ENCODE peak calls at places on chromosomes 13 and 19, in five cellular contexts. S is germinal center; M is A549; R is CD8-positive, alpha-beta memory T cell; A is central memory CD4-positive, alpha-beta T cell. P is an unnamed sample.

GRCh38 chr13:73365240-73365639 is 306.4 kb downstream of the KLF5 start:
- DNase-seq in S (no peak), M (peak; percentile 71), R (no peak), A (no peak), P (no peak)

GRCh38 chr19:50719566-50719965 is at the start of gene SHANK1:
- DNase-seq in S (no peak), M (no peak), R (no peak), A (no peak), P (peak; percentile 18)

GRCh38 chr13:79445968-79446645 is 34.8 kb upstream of the NDFIP2 start:
- DNase-seq in S (no peak), M (no peak), R (no peak), A (no peak), P (no peak)

GRCh38 chr13:43363156-43363918 is 340.0 kb downstream of the DNAJC15 start:
- DNase-seq in S (no peak), M (no peak), R (no peak), A (no peak), P (peak; percentile 78)

GRCh38 chr13:105370011-105370645 is 1165.3 kb downstream of the EFNB2 start:
- DNase-seq in S (no peak), M (no peak), R (no peak), A (no peak), P (peak; percentile 34)

GRCh38 chr13:75685239-75685697 is 49.1 kb downstream of the LMO7 start:
- DNase-seq in S (no peak), M (peak; percentile 52), R (no peak), A (no peak), P (peak; percentile 89)

GRCh38 chr19:1700733-1701663 is 48.6 kb upstream of the TCF3 start:
- DNase-seq in S (no peak), M (no peak), R (no peak), A (no peak), P (no peak)

GRCh38 chr19:49859838-49860715 is 7.3 kb downstream of the PNKP start:
- DNase-seq in S (no peak), M (no peak), R (no peak), A (no peak), P (no peak)

GRCh38 chr13:64640002-64640401 is 2590.1 kb downstream of the PCDH9 start:
- DNase-seq in S (no peak), M (peak; percentile 47), R (no peak), A (no peak), P (no peak)

GRCh38 chr13:72808917-72809500 is 27.1 kb downstream of the PIBF1 start:
- DNase-seq in S (peak; percentile 14), M (peak; percentile 9), R (peak; percentile 11), A (peak; percentile 3), P (peak; percentile 4)

GRCh38 chr19:46985532-46986415 is 33.9 kb upstream of the NPAS1 start:
- DNase-seq in S (no peak), M (no peak), R (no peak), A (no peak), P (no peak)

GRCh38 chr13:28566891-28567290 is 72.0 kb upstream of the FLT1 start:
- DNase-seq in S (no peak), M (no peak), R (no peak), A (no peak), P (no peak)

GRCh38 chr13:32515246-32515645 is 23.3 kb downstream of the N4BP2L2 start:
- DNase-seq in S (no peak), M (peak; percentile 26), R (no peak), A (no peak), P (no peak)

GRCh38 chr13:35694549-35695233 is 218.2 kb upstream of the MAB21L1 start:
- DNase-seq in S (no peak), M (no peak), R (no peak), A (no peak), P (no peak)

GRCh38 chr19:5142725-5143097 is 173.8 kb downstream of the KDM4B start:
- DNase-seq in S (no peak), M (no peak), R (no peak), A (no peak), P (no peak)

GRCh38 chr13:31008400-31009115 is 76.1 kb downstream of the TEX26 start:
- DNase-seq in S (no peak), M (no peak), R (no peak), A (no peak), P (no peak)

GRCh38 chr19:40466219-40467006 is at the start of gene SPTBN4:
- DNase-seq in S (peak; percentile 18), M (no peak), R (no peak), A (no peak), P (no peak)

GRCh38 chr13:47126432-47126831 is 229.6 kb upstream of the HTR2A start:
- DNase-seq in S (no peak), M (no peak), R (no peak), A (no peak), P (peak; percentile 43)

GRCh38 chr19:50383307-50383851 is 768 bp upstream of the POLD1 start:
- DNase-seq in S (no peak), M (no peak), R (no peak), A (no peak), P (no peak)

GRCh38 chr13:95783747-95784146 is 106.8 kb downstream of the DNAJC3 start:
- DNase-seq in S (no peak), M (no peak), R (no peak), A (no peak), P (no peak)

GRCh38 chr13:110108348-110109139 is 198.4 kb downstream of the COL4A1 start:
- DNase-seq in S (no peak), M (peak; percentile 84), R (no peak), A (no peak), P (peak; percentile 90)

GRCh38 chr13:46663644-46664043 is 110.7 kb downstream of the LRCH1 start:
- DNase-seq in S (no peak), M (no peak), R (no peak), A (no peak), P (no peak)

GRCh38 chr19:16373539-16373938 is 48.9 kb downstream of the KLF2 start:
- DNase-seq in S (no peak), M (no peak), R (no peak), A (no peak), P (no peak)

GRCh38 chr19:56138069-56138468 is 3.0 kb upstream of the ZNF444 start:
- DNase-seq in S (no peak), M (no peak), R (no peak), A (no peak), P (no peak)

GRCh38 chr13:107650081-107650701 is 565.1 kb downstream of the LIG4 start:
- DNase-seq in S (peak; percentile 2), M (peak; percentile 27), R (no peak), A (no peak), P (peak; percentile 18)

GRCh38 chr13:59970847-59971246 is 192.9 kb downstream of the DIAPH3 start:
- DNase-seq in S (no peak), M (no peak), R (no peak), A (no peak), P (no peak)

GRCh38 chr19:664913-665443 is 2.0 kb upstream of the RNF126 start:
- DNase-seq in S (peak; percentile 86), M (peak; percentile 81), R (peak; percentile 73), A (peak; percentile 76), P (peak; percentile 62)

GRCh38 chr13:76677047-76677446 is 209.2 kb downstream of the KCTD12 start:
- DNase-seq in S (no peak), M (no peak), R (no peak), A (no peak), P (peak; percentile 58)

GRCh38 chr19:50486823-50487515 is 10.3 kb upstream of the GARIN5A start:
- DNase-seq in S (no peak), M (peak; percentile 92), R (peak; percentile 33), A (peak; percentile 27), P (peak; percentile 11)